ENCODE peak calls at places on chromosomes 13 and 19, in four cellular contexts. F is transverse colon, E is thyroid gland, Y is GM12892. N is an unnamed sample.

GRCh38 chr13:109213714-109214113 is 572.7 kb downstream of the IRS2 start:
- DNase-seq in F (no peak), E (no peak), Y (no peak), N (no peak)

GRCh38 chr13:39776439-39776838 is 121.0 kb downstream of the COG6 start:
- DNase-seq in F (no peak), E (no peak), Y (no peak), N (no peak)

GRCh38 chr13:32911506-32911905 is 104.7 kb upstream of the KL start:
- DNase-seq in F (no peak), E (peak), Y (peak), N (peak)

GRCh38 chr13:39110518-39111097 is 72.4 kb downstream of the NHLRC3 start:
- DNase-seq in F (no peak), E (no peak), Y (no peak), N (no peak)

GRCh38 chr13:109146912-109147624 is 517.7 kb downstream of the MYO16 start:
- DNase-seq in F (no peak), E (no peak), Y (no peak), N (no peak)

GRCh38 chr19:11737964-11738745 is 591 bp downstream of the ZNF823 start:
- DNase-seq in F (peak), E (peak), Y (peak), N (peak)

GRCh38 chr19:36489920-36490415 is 607 bp upstream of the ZNF566 start:
- DNase-seq in F (peak), E (peak), Y (peak), N (peak)

GRCh38 chr19:37507167-37507464 is 377 bp downstream of the ZNF793 start:
- DNase-seq in F (no peak), E (no peak), Y (no peak), N (no peak)

GRCh38 chr13:42487221-42487620 is 86.7 kb upstream of the TNFSF11 start:
- DNase-seq in F (no peak), E (no peak), Y (no peak), N (no peak)

GRCh38 chr13:59250276-59250990 is 913.3 kb downstream of the DIAPH3 start:
- DNase-seq in F (no peak), E (no peak), Y (no peak), N (no peak)

DNA sequence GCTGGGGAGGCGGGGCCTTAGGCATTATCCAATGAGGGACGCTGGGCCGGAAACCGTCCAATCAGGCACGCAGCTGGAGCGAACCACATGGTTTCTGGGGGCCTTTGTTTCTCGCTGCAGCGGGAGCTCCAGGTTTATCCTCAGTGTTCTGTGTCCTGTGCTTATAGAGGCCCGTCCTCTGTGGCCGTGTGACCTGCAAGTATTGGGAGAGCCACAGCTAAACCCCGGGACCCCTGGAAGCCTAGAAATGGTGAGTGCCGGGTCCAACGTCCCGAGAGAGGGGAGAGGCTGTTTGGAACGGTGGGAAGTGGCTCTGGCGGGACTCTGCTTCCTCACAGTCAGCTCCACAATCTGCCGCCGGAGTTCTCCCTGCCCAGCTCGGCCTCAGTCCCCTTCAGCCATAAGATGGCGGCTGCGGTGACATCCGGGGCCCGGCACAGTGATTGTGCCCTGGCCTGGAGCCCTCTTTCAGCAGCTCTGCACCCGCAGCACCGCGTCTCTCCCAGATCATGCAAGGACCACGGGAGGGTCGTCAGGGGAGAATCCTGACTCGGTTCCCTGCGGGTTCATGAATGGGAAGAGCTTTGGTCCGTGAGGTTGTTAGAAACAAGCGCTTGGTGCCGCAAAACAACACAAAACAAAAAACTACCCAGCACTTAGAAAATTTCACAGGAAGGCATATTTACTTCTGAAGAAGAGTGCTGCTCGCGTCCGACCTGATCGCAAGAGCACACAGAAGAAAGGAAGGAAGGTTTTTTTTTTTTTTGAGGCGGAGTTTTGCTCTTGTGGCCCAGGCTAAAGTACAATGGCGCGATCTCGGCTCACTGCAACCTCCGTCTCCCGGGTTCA is at the start of gene ZNF253:
- DNase-seq in F (peak), E (peak), Y (peak), N (peak)
- TF ChIP-seq POLR2A in F (peak), E (peak), Y (peak), N (peak)

GRCh38 chr13:48624016-48624415 is 29.7 kb upstream of the CYSLTR2 start:
- DNase-seq in F (no peak), E (no peak), Y (no peak), N (no peak)
- TF ChIP-seq POLR2A in F (no peak), E (no peak), Y (no peak), N (no peak)

GRCh38 chr19:3537438-3538240 is 1.3 kb upstream of the TEKTIP1 start:
- DNase-seq in F (no peak), E (no peak), Y (no peak), N (no peak)
- TF ChIP-seq POLR2A in F (no peak), E (no peak), Y (no peak), N (no peak)

DNA sequence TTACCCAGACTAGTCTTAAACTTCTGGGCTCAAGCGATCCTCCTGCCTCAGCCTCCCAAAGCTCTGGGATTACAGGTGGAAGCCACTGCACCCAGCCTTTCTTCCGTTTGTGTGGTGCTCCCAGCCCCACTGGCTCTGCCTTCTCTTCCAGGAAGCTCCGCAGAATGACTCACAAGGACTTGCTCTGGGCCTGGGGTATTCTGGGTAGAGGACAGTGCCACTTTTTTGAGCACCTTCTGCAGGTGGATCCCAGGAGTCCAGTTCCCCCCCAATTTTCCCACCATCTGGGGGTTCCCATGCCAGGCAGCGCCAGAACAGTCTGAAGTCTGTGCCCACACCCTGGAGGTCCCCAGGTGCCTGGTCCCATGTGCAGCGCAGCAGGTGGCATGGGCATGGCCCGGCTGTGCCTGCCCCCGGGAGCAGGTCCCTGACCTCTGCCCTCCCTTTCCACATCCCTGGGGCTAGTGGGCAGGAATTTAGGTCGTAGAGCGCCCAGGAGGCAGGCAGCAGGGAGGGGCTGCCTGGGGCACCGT is 1.6 kb downstream of the REEP6 start:
- DNase-seq in F (no peak), E (no peak), Y (no peak), N (no peak)
- TF ChIP-seq POLR2A in F (no peak), E (no peak), Y (no peak), N (no peak)

DNA sequence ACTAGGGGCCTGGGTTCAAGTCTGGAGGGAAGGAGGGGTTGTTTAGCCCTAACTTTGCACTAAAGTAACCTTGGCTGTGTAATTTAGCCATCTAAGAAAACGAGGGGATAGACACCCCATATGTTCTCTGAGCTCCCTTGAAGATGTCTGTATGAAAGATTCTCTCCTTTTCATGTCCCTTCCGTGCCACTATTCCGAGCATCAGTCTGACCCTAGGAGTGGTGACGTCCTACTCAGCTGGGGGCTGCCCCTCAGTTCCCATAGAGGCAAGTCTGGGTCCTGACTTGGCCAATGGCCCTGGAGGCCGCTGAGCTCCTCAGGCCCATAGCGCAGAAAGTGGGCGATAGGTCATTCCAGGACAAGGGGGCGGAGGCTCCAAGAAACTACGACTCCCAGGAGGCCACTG is 790 bp upstream of the WDFY2 start:
- DNase-seq in F (no peak), E (no peak), Y (no peak), N (no peak)
- TF ChIP-seq POLR2A in F (no peak), E (no peak), Y (no peak), N (no peak)

DNA sequence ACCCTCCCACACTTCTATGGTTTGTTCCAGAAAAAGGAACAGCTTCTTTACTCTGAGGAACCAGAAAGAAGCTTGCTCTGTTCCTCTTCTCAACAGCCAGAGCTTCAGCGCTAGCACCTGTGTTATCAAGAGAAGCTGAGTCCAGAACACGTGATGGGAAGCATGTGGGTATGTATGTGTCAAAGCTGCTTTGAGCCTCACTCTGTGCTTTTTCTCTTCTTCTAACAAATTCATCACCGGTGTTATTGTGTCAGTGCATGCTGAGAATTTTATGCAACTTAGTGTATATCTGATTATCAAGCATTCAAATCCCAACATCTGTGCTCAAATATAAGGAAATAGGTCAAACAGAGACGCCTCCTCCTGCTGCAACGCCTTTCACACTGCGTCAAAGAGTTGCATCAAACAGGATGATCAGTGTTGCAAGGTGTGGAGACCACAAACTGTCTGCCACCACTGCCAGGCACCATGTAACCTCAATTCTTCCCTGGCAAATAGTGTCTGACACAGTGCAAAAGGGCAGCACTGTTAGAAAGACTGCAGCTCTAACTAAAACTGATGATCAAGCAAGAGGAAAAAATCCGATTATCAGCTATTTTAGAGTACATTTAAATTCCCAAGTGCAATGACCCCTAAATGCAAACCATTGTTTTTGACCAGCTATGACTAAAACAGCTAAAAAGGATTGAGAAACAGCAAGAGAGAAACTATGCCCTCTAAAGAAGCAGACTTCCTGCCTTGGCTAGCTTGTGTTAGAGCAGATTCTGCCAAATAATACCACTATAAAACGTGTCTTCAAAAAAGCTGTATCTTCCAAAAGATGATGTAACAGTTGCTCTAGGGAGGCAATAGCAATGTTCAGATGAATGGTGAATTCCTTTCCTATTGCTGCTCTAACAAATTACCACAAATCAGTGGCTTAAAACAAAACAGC is 84.1 kb downstream of the LRRC63 start:
- DNase-seq in F (peak), E (no peak), Y (no peak), N (peak)
- TF ChIP-seq POLR2A in F (no peak), E (no peak), Y (no peak), N (no peak)